ENCODE peak calls at places on chromosomes 6 and 20, in eight cellular contexts. E, K, T, Q, F, C, Z and R are unnamed samples.

GRCh38 chr6:140101367-140101766 is 726.9 kb upstream of the CITED2 start:
- DNase-seq in E (no peak), K (no peak), T (no peak), Q (no peak), F (no peak), C (no peak), Z (no peak), R (no peak)

GRCh38 chr6:167757821-167758220 is 68.9 kb upstream of the AFDN start:
- DNase-seq in E (no peak), K (no peak), T (no peak), Q (no peak), F (no peak), C (no peak), Z (no peak), R (no peak)

GRCh38 chr20:35434085-35435005 is 3.7 kb downstream of the GDF5 start:
- DNase-seq in E (no peak), K (no peak), T (no peak), Q (no peak), F (no peak), C (no peak), Z (no peak), R (no peak)

GRCh38 chr20:20712474-20713243 is at the start of gene RALGAPA2:
- DNase-seq in E (peak), K (peak), T (peak), Q (peak), F (peak), C (peak), Z (peak), R (peak)

GRCh38 chr6:2738373-2738979 is 12.2 kb downstream of the MYLK4 start:
- DNase-seq in E (peak), K (peak), T (peak), Q (peak), F (peak), C (peak), Z (no peak), R (peak)

GRCh38 chr6:35477551-35478179 is 9.5 kb downstream of the RPL10A start:
- DNase-seq in E (no peak), K (no peak), T (no peak), Q (no peak), F (no peak), C (no peak), Z (no peak), R (no peak)

GRCh38 chr20:47136782-47137181 is 219.7 kb downstream of the ZMYND8 start:
- DNase-seq in E (no peak), K (no peak), T (no peak), Q (no peak), F (no peak), C (no peak), Z (no peak), R (no peak)

GRCh38 chr20:51931321-51931720 is 129.0 kb upstream of the SALL4 start:
- DNase-seq in E (no peak), K (no peak), T (no peak), Q (no peak), F (no peak), C (peak), Z (no peak), R (no peak)

GRCh38 chr6:35400901-35401311 is 51.2 kb upstream of the FANCE start:
- DNase-seq in E (no peak), K (no peak), T (no peak), Q (no peak), F (no peak), C (peak), Z (no peak), R (no peak)

GRCh38 chr20:9723501-9723900 is 115.4 kb downstream of the PAK5 start:
- DNase-seq in E (no peak), K (no peak), T (no peak), Q (no peak), F (no peak), C (no peak), Z (no peak), R (no peak)

GRCh38 chr20:42406826-42407225 is 782.9 kb downstream of the PTPRT start:
- DNase-seq in E (no peak), K (no peak), T (no peak), Q (no peak), F (no peak), C (no peak), Z (no peak), R (no peak)

GRCh38 chr6:18823782-18824386 is 436.7 kb downstream of the RNF144B start:
- DNase-seq in E (peak), K (no peak), T (peak), Q (peak), F (peak), C (peak), Z (no peak), R (peak)

GRCh38 chr6:3919130-3919628 is 70.0 kb downstream of the FAM50B start:
- DNase-seq in E (no peak), K (no peak), T (no peak), Q (no peak), F (no peak), C (no peak), Z (peak), R (no peak)

GRCh38 chr6:134706153-134706552 is 243.7 kb downstream of the ALDH8A1 start:
- DNase-seq in E (no peak), K (no peak), T (no peak), Q (no peak), F (no peak), C (no peak), Z (no peak), R (no peak)

GRCh38 chr20:32534661-32535240 is 50.4 kb downstream of the NOL4L start:
- DNase-seq in E (no peak), K (no peak), T (no peak), Q (peak), F (peak), C (no peak), Z (no peak), R (peak)

GRCh38 chr6:156969233-156969632 is 192.1 kb downstream of the ARID1B start:
- DNase-seq in E (no peak), K (no peak), T (no peak), Q (no peak), F (no peak), C (no peak), Z (no peak), R (no peak)

GRCh38 chr6:11654876-11655275 is 117.3 kb downstream of the TMEM170B start:
- DNase-seq in E (no peak), K (no peak), T (no peak), Q (no peak), F (no peak), C (no peak), Z (no peak), R (no peak)

GRCh38 chr6:151059612-151060095 is 180.1 kb upstream of the AKAP12 start:
- DNase-seq in E (no peak), K (no peak), T (no peak), Q (no peak), F (no peak), C (no peak), Z (no peak), R (no peak)

GRCh38 chr6:51459958-51460357 is 627.5 kb downstream of the PKHD1 start:
- DNase-seq in E (no peak), K (no peak), T (peak), Q (no peak), F (no peak), C (no peak), Z (no peak), R (no peak)

GRCh38 chr6:158050955-158051354 is 69.3 kb downstream of the SYNJ2 start:
- DNase-seq in E (no peak), K (no peak), T (no peak), Q (no peak), F (no peak), C (no peak), Z (no peak), R (no peak)

GRCh38 chr20:61667056-61667792 is 398.5 kb downstream of the TAF4 start:
- DNase-seq in E (no peak), K (no peak), T (no peak), Q (no peak), F (no peak), C (no peak), Z (no peak), R (no peak)

GRCh38 chr6:11202513-11203305 is 29.8 kb downstream of the NEDD9 start:
- DNase-seq in E (peak), K (peak), T (peak), Q (no peak), F (peak), C (peak), Z (no peak), R (no peak)

GRCh38 chr6:20707166-20707485 is 172.9 kb downstream of the CDKAL1 start:
- DNase-seq in E (no peak), K (no peak), T (no peak), Q (no peak), F (no peak), C (peak), Z (no peak), R (no peak)

GRCh38 chr6:82237013-82237412 is 10.5 kb downstream of the IBTK start:
- DNase-seq in E (no peak), K (no peak), T (no peak), Q (peak), F (no peak), C (no peak), Z (no peak), R (peak)

GRCh38 chr6:45148711-45149341 is 179.3 kb upstream of the RUNX2 start:
- DNase-seq in E (no peak), K (no peak), T (no peak), Q (no peak), F (no peak), C (no peak), Z (no peak), R (no peak)